ENCODE peak calls at places on chromosome 18, in seven cellular contexts. U, A, L, J, Z, W and O are unnamed samples.

GRCh38 chr18:57798713-57799373 is 4.3 kb downstream of the ATP8B1 start:
- DNase-seq in L (no peak), A (no peak), Z (no peak), U (no peak), W (no peak), J (no peak), O (no peak)

GRCh38 chr18:56702946-56703345 is 51.8 kb downstream of the WDR7 start:
- DNase-seq in J (peak), W (peak), Z (no peak), A (no peak), U (peak), L (peak), O (no peak)

GRCh38 chr18:45109271-45109670 is 428.6 kb downstream of the SETBP1 start:
- DNase-seq in U (no peak), A (no peak), J (no peak), Z (no peak), W (peak), L (no peak), O (no peak)

GRCh38 chr18:56696966-56697365 is 45.8 kb downstream of the WDR7 start:
- DNase-seq in J (no peak), W (peak), A (no peak), Z (no peak), U (no peak), L (no peak), O (no peak)

GRCh38 chr18:9049495-9049809 is 53.0 kb upstream of the NDUFV2 start:
- DNase-seq in Z (no peak), J (no peak), U (no peak), A (no peak), W (no peak), L (no peak), O (no peak)

GRCh38 chr18:75162467-75162866 is 46.5 kb downstream of the PTGR3 start:
- DNase-seq in W (peak), U (no peak), J (no peak), A (no peak), L (no peak), Z (no peak), O (no peak)

GRCh38 chr18:45755936-45756335 is 32.0 kb downstream of the SLC14A1 start:
- DNase-seq in J (no peak), U (no peak), L (no peak), Z (no peak), A (no peak), W (peak), O (no peak)

GRCh38 chr18:59629894-59630293 is 67.3 kb downstream of the CCBE1 start:
- DNase-seq in U (peak), Z (no peak), W (peak), A (no peak), J (no peak), L (no peak), O (no peak)

GRCh38 chr18:74976331-74976909 is 232.5 kb downstream of the PTGR3 start:
- DNase-seq in U (no peak), A (no peak), Z (no peak), W (no peak), J (no peak), L (peak), O (no peak)

GRCh38 chr18:58556333-58557012 is 72.4 kb downstream of the ALPK2 start:
- DNase-seq in U (no peak), L (no peak), A (no peak), J (no peak), W (no peak), Z (no peak), O (no peak)

GRCh38 chr18:55763298-55763697 is 175.3 kb upstream of the TCF4 start:
- DNase-seq in U (peak), W (peak), Z (no peak), J (no peak), A (no peak), L (no peak), O (no peak)